ENCODE peak calls at places on chromosomes 11 and 22, in four cellular contexts. A, L, V and Q are unnamed samples.

GRCh38 chr11:3104051-3104714 is 47.0 kb upstream of the CARS1 start:
- DNase-seq in A (no peak), L (no peak), V (no peak), Q (no peak)

GRCh38 chr11:17601206-17602075 is 54.4 kb downstream of the OTOG start:
- DNase-seq in A (peak; percentile 46), V (no peak), L (no peak), Q (no peak)

GRCh38 chr11:859394-860131 is 16.9 kb downstream of the TSPAN4 start:
- DNase-seq in A (no peak), V (peak; percentile 65), L (no peak), Q (no peak)

GRCh38 chr11:106989056-106989455 is 29.2 kb downstream of the GUCY1A2 start:
- DNase-seq in L (no peak), A (no peak), V (no peak), Q (no peak)

GRCh38 chr11:15484398-15484797 is 369.7 kb downstream of the INSC start:
- DNase-seq in L (no peak), A (no peak), V (no peak), Q (no peak)

GRCh38 chr22:21032037-21032842 is at the start of gene SLC7A4:
- DNase-seq in A (peak; percentile 59), L (no peak), V (no peak), Q (no peak)

GRCh38 chr11:36450391-36450714 is 59.7 kb downstream of the TRAF6 start:
- DNase-seq in L (no peak), A (no peak), V (no peak), Q (no peak)

GRCh38 chr22:49948573-49948957 is 12.0 kb upstream of the PIM3 start:
- DNase-seq in V (no peak), L (no peak), A (no peak), Q (no peak)

GRCh38 chr11:702731-703461 is 3.1 kb upstream of the EPS8L2 start:
- DNase-seq in L (no peak), A (no peak), V (no peak), Q (no peak)

GRCh38 chr11:40716344-40717178 is 742.9 kb downstream of the LRRC4C start:
- DNase-seq in L (no peak), V (no peak), A (peak; percentile 6), Q (no peak)

DNA sequence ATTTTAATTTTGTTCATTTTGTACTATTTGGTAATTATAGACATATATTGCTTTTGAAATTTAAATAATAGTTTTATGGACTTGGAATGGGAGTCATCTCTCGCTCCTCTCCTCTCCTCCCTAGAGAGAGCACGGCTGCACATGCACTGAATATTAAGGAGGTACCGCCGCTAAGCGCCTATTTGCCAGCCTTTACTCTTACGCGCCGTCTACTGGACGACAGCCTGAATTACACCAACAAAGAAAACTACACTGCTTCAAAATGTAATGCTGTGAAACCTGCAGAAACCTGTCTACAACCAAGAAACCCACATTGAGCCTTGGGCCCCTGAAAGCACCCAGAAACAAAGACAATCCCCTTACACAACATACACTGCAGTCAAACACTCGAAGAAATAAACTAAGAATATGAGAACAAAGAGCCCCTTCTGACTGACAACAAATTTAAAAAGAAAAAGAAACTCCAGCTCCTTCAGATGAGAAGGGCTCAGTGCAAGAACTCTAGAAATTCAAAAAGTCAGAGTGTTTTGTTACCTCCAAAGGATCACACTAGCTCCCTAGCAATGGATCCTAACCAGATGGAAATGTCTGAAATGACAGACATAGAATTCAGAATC is 737.2 kb downstream of the LRRC4C start:
- DNase-seq in V (peak; percentile 2), A (peak; percentile 68), L (peak; percentile 16), Q (peak; percentile 44)
- TF ChIP-seq CTCF in V (peak; percentile 34), A (peak; percentile 86), L (peak; percentile 80), Q (peak; percentile 71)

DNA sequence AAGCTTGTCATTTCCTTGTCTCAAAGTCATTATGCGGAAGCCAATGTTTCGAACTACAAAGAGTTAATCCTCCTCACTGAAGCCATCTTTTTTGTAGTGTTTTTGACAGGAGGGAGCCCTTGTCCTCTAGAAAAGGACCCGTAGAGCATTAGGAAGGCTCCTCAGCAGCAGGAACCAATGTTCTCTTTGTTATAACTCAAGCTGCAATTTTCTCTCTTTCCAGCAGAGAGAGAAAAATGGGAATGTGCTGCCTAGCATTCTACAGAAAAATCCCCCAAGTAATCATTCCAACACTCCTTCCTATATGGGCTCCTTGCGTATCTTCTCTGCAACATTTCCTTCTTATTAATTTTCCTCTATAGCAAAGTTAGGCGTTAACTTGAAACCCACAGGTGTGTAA is 30.6 kb downstream of the SC5D start:
- DNase-seq in A (peak; percentile 56), L (no peak), V (no peak), Q (no peak)
- TF ChIP-seq CTCF in A (peak; percentile 24), L (peak; percentile 19), V (no peak), Q (no peak)

GRCh38 chr11:19680824-19681368 is 31.7 kb upstream of the NAV2 start:
- DNase-seq in A (no peak), L (no peak), V (no peak), Q (no peak)
- TF ChIP-seq CTCF in A (no peak), L (no peak), V (no peak), Q (no peak)

GRCh38 chr11:77776455-77776854 is 44.1 kb downstream of the RSF1 start:
- DNase-seq in L (no peak), A (no peak), V (no peak), Q (peak; percentile 27)
- TF ChIP-seq CTCF in L (peak; percentile 41), A (peak; percentile 25), V (peak; percentile 60), Q (peak; percentile 25)

GRCh38 chr22:42880815-42881214 is 23.7 kb upstream of the ARFGAP3 start:
- DNase-seq in V (no peak), A (no peak), L (no peak), Q (no peak)
- TF ChIP-seq CTCF in V (peak; percentile 17), A (peak; percentile 30), L (peak; percentile 10), Q (peak; percentile 0)

GRCh38 chr11:19116971-19117759 is at the start of gene ZDHHC13:
- DNase-seq in A (peak; percentile 94), V (peak; percentile 97), L (peak; percentile 93), Q (peak; percentile 97)
- TF ChIP-seq CTCF in A (peak; percentile 47), V (peak; percentile 51), L (peak; percentile 57), Q (peak; percentile 51)

DNA sequence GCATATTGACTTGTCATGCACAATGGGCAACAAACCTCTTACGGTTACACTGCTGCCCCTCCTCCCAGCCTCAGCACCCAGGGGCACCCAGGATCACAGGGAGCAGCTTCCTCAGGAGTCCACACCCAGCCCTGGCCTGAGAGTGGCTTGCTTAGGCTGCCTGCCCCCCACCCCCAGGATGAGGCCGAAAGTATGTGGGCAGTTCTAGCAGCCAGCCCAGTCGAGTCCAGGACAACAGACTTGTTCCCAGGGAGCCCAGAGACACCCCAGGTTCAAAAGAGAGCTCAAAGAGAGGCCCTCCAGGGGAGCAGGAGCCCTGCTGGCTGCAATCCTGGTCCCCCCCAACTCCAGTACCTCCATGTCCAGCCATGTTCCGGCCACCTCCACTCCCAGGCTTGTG is 108.1 kb upstream of the THY1 start:
- DNase-seq in L (no peak), V (no peak), A (no peak), Q (no peak)
- TF ChIP-seq CTCF in L (no peak), V (no peak), A (no peak), Q (no peak)

GRCh38 chr11:127875076-127875475 is 712.3 kb downstream of the ETS1 start:
- DNase-seq in A (no peak), V (no peak), L (no peak), Q (no peak)

DNA sequence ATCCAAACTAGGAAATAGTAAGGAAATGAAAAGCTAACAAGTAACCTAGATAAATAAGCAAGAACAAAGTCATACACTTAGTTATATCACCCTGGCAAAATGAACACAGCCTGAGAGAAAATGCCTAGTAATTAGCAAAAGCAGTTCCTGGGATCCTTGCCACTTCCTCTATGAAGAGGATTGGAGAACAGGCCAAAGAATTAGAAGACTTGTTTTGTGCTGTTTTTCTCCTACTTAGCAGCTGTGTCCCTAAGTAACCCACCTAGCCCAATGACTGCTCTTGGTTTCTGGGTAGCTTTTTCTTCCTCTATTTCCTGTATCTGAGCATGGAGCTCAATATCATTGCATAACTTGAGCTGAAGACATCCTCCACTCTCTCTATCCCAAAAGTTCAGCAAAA is 713.9 kb downstream of the ETS1 start:
- DNase-seq in V (no peak), A (no peak), L (no peak), Q (no peak)
- TF ChIP-seq CTCF in V (no peak), A (no peak), L (no peak), Q (no peak)

GRCh38 chr22:32378703-32379272 is 21.1 kb downstream of the RFPL3 start:
- DNase-seq in L (peak; percentile 26), V (peak; percentile 25), A (peak; percentile 85), Q (peak; percentile 34)
- TF ChIP-seq CTCF in L (peak; percentile 65), V (peak; percentile 51), A (peak; percentile 97), Q (peak; percentile 44)